ENCODE peak calls at places on chromosomes 3 and 15, in ten cellular contexts. J is lower lobe of right lung, N is OCI-M1, I is GM20000, K is nucleus accumbens, U is DMS 273 treated with DMSO at 0.1 percent for 48 hours, R is heart left ventricle, X is fibroblast of mammary gland, E is ELF-1, M is WERI-Rb-1. H is an unnamed sample.

GRCh38 chr3:53833053-53833645 is 13.1 kb downstream of the CHDH start:
- DNase-seq in N (no peak), K (no peak), J (no peak), R (no peak), X (no peak), U (no peak), M (no peak), I (no peak), E (no peak), H (no peak)

GRCh38 chr15:94094310-94094709 is 137.1 kb upstream of the MCTP2 start:
- DNase-seq in K (no peak), N (no peak), X (no peak), R (no peak), I (no peak), U (no peak), E (no peak), M (no peak), J (no peak), H (no peak)

GRCh38 chr3:47016086-47016933 is 36.8 kb downstream of the NBEAL2 start:
- DNase-seq in U (no peak), X (no peak), I (no peak), N (peak), E (no peak), R (no peak), J (no peak), M (no peak), K (no peak), H (no peak)

GRCh38 chr3:125389282-125389681 is 14.2 kb upstream of the ZNF148 start:
- DNase-seq in K (no peak), J (no peak), X (no peak), M (no peak), N (no peak), E (no peak), U (no peak), I (no peak), R (no peak), H (no peak)

GRCh38 chr15:25572201-25572600 is 133.4 kb upstream of the UBE3A start:
- DNase-seq in I (no peak), U (no peak), M (no peak), K (no peak), E (no peak), J (no peak), X (no peak), R (no peak), N (no peak), H (no peak)

GRCh38 chr15:68032672-68033071 is 21.4 kb upstream of the PIAS1 start:
- DNase-seq in N (peak), U (no peak), I (peak), X (no peak), J (no peak), K (no peak), M (no peak), R (no peak), E (no peak), H (no peak)

GRCh38 chr3:30292192-30292893 is 314.1 kb upstream of the TGFBR2 start:
- DNase-seq in E (no peak), I (no peak), J (no peak), N (peak), R (no peak), M (no peak), K (no peak), U (no peak), X (peak), H (no peak)

GRCh38 chr3:356947-357346 is 160.4 kb downstream of the CHL1 start:
- DNase-seq in X (peak), J (no peak), I (no peak), U (no peak), M (no peak), E (no peak), R (peak), N (no peak), K (no peak), H (no peak)

GRCh38 chr3:15330031-15330596 is 2.3 kb downstream of the SH3BP5 start:
- DNase-seq in R (peak), M (peak), U (peak), I (peak), E (no peak), J (no peak), X (peak), K (no peak), N (peak), H (peak)

GRCh38 chr3:126316515-126316939 is 40.7 kb downstream of the KLF15 start:
- DNase-seq in J (no peak), X (no peak), E (no peak), N (no peak), M (no peak), U (no peak), I (no peak), R (no peak), K (no peak), H (no peak)

GRCh38 chr3:81554348-81554747 is 207.1 kb downstream of the GBE1 start:
- DNase-seq in R (no peak), U (no peak), E (no peak), X (peak), I (no peak), K (no peak), J (no peak), M (no peak), N (peak), H (no peak)

GRCh38 chr3:147574622-147575021 is 165.5 kb downstream of the ZIC1 start:
- DNase-seq in K (no peak), M (no peak), I (no peak), J (no peak), N (no peak), U (no peak), X (no peak), R (no peak), E (no peak), H (no peak)

GRCh38 chr15:91807122-91807521 is 46.4 kb upstream of the SLCO3A1 start:
- DNase-seq in R (no peak), N (no peak), K (no peak), M (no peak), E (no peak), U (no peak), J (no peak), X (no peak), I (no peak), H (no peak)

GRCh38 chr3:29275309-29275708 is 5.6 kb upstream of the RBMS3 start:
- DNase-seq in J (no peak), R (peak), E (no peak), K (no peak), U (no peak), N (no peak), M (no peak), I (no peak), X (peak), H (peak)

GRCh38 chr3:123447416-123447748 is 1.5 kb downstream of the ADCY5 start:
- DNase-seq in U (no peak), J (no peak), R (peak), E (no peak), I (no peak), X (no peak), N (no peak), M (no peak), K (no peak), H (no peak)

GRCh38 chr3:16498130-16498890 is 15.2 kb downstream of the RFTN1 start:
- DNase-seq in I (no peak), X (no peak), E (peak), J (no peak), R (no peak), M (no peak), N (no peak), U (no peak), K (no peak), H (no peak)

GRCh38 chr15:73244333-73244732 is 124.4 kb downstream of the HCN4 start:
- DNase-seq in I (peak), M (peak), R (no peak), N (peak), J (no peak), U (no peak), K (no peak), E (no peak), X (no peak), H (no peak)

GRCh38 chr3:20142517-20142916 is 43.5 kb downstream of the SGO1 start:
- DNase-seq in N (no peak), I (no peak), M (no peak), E (no peak), U (no peak), K (no peak), R (no peak), X (no peak), J (no peak), H (no peak)

GRCh38 chr3:153315781-153316180 is 153.8 kb downstream of the RAP2B start:
- DNase-seq in N (no peak), U (no peak), J (no peak), X (no peak), R (no peak), M (no peak), E (no peak), I (no peak), K (no peak), H (peak)

GRCh38 chr3:113055201-113055600 is 64.4 kb downstream of the GTPBP8 start:
- DNase-seq in R (no peak), E (no peak), M (no peak), I (no peak), N (peak), X (no peak), U (no peak), J (no peak), K (no peak), H (no peak)

GRCh38 chr15:66226736-66227135 is 26.8 kb downstream of the MEGF11 start:
- DNase-seq in J (no peak), R (no peak), M (no peak), I (no peak), X (no peak), N (no peak), K (no peak), U (no peak), E (no peak), H (no peak)

GRCh38 chr15:80679167-80679804 is 15.8 kb upstream of the ABHD17C start:
- DNase-seq in U (no peak), J (no peak), E (peak), R (no peak), X (no peak), N (no peak), M (no peak), I (no peak), K (no peak), H (no peak)

GRCh38 chr15:76381366-76381765 is 44.8 kb downstream of the ISL2 start:
- DNase-seq in E (no peak), R (no peak), M (no peak), K (no peak), N (no peak), J (no peak), I (no peak), X (no peak), U (no peak), H (no peak)

GRCh38 chr3:120497318-120497717 is 46.5 kb upstream of the FSTL1 start:
- DNase-seq in X (peak), R (no peak), E (no peak), J (no peak), I (no peak), K (no peak), U (no peak), N (no peak), M (no peak), H (peak)

GRCh38 chr3:50205719-50206276 is 727 bp downstream of the SLC38A3 start:
- DNase-seq in I (no peak), K (peak), R (peak), U (no peak), N (no peak), J (peak), M (peak), E (peak), X (no peak), H (peak)

GRCh38 chr3:136787226-136787793 is 31.6 kb upstream of the SLC35G2 start:
- DNase-seq in N (peak), X (peak), E (no peak), U (peak), M (peak), I (peak), J (no peak), R (peak), K (peak), H (peak)

GRCh38 chr3:126353694-126354321 is 3.4 kb downstream of the KLF15 start:
- DNase-seq in J (peak), M (no peak), N (no peak), X (no peak), E (no peak), R (no peak), U (no peak), I (no peak), K (no peak), H (no peak)

GRCh38 chr3:50090985-50091384 is 2.3 kb downstream of the RBM5 start:
- DNase-seq in X (no peak), K (no peak), I (no peak), J (no peak), R (no peak), M (no peak), E (no peak), U (no peak), N (no peak), H (no peak)

GRCh38 chr3:187736418-187736871 is 8.8 kb downstream of the BCL6 start:
- DNase-seq in X (peak), I (no peak), N (no peak), M (no peak), U (no peak), E (peak), K (peak), J (peak), R (peak), H (no peak)

GRCh38 chr3:152595975-152596832 is 238.7 kb upstream of the P2RY1 start:
- DNase-seq in J (no peak), U (no peak), M (no peak), R (peak), X (peak), N (peak), I (peak), E (peak), K (no peak), H (peak)

GRCh38 chr3:49618412-49618811 is 55.7 kb upstream of the APEH start:
- DNase-seq in M (no peak), U (no peak), X (no peak), E (no peak), J (no peak), N (no peak), I (no peak), K (no peak), R (no peak), H (no peak)

GRCh38 chr15:63362196-63362595 is 19.4 kb downstream of the CA12 start:
- DNase-seq in X (no peak), U (no peak), I (no peak), K (no peak), R (peak), J (no peak), N (peak), M (no peak), E (no peak), H (no peak)

GRCh38 chr3:194169595-194169994 is 33.6 kb downstream of the HES1 start:
- DNase-seq in M (no peak), N (no peak), K (no peak), R (no peak), E (no peak), J (no peak), X (no peak), U (no peak), I (no peak), H (no peak)

GRCh38 chr3:120080836-120081235 is 13.4 kb downstream of the GSK3B start:
- DNase-seq in U (no peak), K (no peak), I (no peak), M (no peak), N (no peak), E (no peak), J (no peak), R (no peak), X (no peak), H (no peak)

H was measured in AG20443.